ENCODE peak calls at places on chromosomes 6 and 20, in four cellular contexts. J is heart left ventricle, N is psoas muscle, A is transverse colon. V is an unnamed sample.

GRCh38 chr6:44058617-44059358 is 68.5 kb downstream of the MRPL14 start:
- DNase-seq in J (peak), A (peak), N (peak), V (peak)

GRCh38 chr6:144675231-144675861 is 390.2 kb downstream of the UTRN start:
- DNase-seq in A (peak), J (no peak), N (no peak), V (peak)

GRCh38 chr6:157542405-157542943 is 161.5 kb downstream of the ZDHHC14 start:
- DNase-seq in J (no peak), A (no peak), N (no peak), V (no peak)

GRCh38 chr6:28215425-28215824 is 9.7 kb upstream of the ZSCAN9 start:
- DNase-seq in J (no peak), A (peak), N (no peak), V (no peak)

GRCh38 chr6:53862517-53863457 is 68.0 kb downstream of the LRRC1 start:
- DNase-seq in J (no peak), N (no peak), A (no peak), V (peak)

GRCh38 chr6:25963426-25964123 is 973 bp downstream of the TRIM38 start:
- DNase-seq in J (no peak), N (no peak), A (no peak), V (no peak)

GRCh38 chr6:129340983-129341382 is 369.0 kb downstream of the ARHGAP18 start:
- DNase-seq in N (no peak), J (no peak), A (no peak), V (peak)

GRCh38 chr6:79280756-79281155 is 46.3 kb upstream of the HMGN3 start:
- DNase-seq in J (no peak), N (no peak), A (no peak), V (no peak)

GRCh38 chr6:3913958-3914337 is 64.8 kb downstream of the FAM50B start:
- DNase-seq in A (no peak), J (no peak), N (no peak), V (no peak)

GRCh38 chr20:57432480-57432873 is 41.3 kb downstream of the RBM38 start:
- DNase-seq in A (no peak), N (peak), J (no peak), V (no peak)

GRCh38 chr20:51541189-51542032 is 1.1 kb downstream of the NFATC2 start:
- DNase-seq in N (peak), A (peak), J (peak), V (peak)

GRCh38 chr20:50368813-50369224 is 141.4 kb upstream of the PTPN1 start:
- DNase-seq in N (no peak), J (no peak), A (no peak), V (peak)

GRCh38 chr6:12138936-12139335 is 126.8 kb downstream of the HIVEP1 start:
- DNase-seq in A (no peak), J (no peak), N (no peak), V (no peak)

GRCh38 chr6:38131527-38131965 is 312.0 kb downstream of the ZFAND3 start:
- DNase-seq in N (no peak), A (no peak), J (no peak), V (peak)

GRCh38 chr20:1569417-1569861 is 11.9 kb upstream of the SIRPD start:
- DNase-seq in A (no peak), J (no peak), N (no peak), V (peak)

GRCh38 chr20:61636531-61637116 is 384.6 kb downstream of the CDH4 start:
- DNase-seq in A (no peak), N (no peak), J (no peak), V (no peak)

GRCh38 chr6:7163661-7164071 is 55.9 kb downstream of the RREB1 start:
- DNase-seq in N (no peak), J (no peak), A (no peak), V (no peak)

GRCh38 chr6:46490425-46491200 is 636 bp downstream of the RCAN2 start:
- DNase-seq in J (no peak), N (peak), A (peak), V (no peak)

GRCh38 chr6:101578306-101578705 is 184.8 kb downstream of the GRIK2 start:
- DNase-seq in A (no peak), N (no peak), J (no peak), V (no peak)

GRCh38 chr6:36489426-36489825 is 46.6 kb downstream of the KCTD20 start:
- DNase-seq in A (no peak), J (no peak), N (no peak), V (no peak)

GRCh38 chr20:63863021-63863797 is 1.9 kb upstream of the TPD52L2 start:
- DNase-seq in N (no peak), J (no peak), A (no peak), V (no peak)

GRCh38 chr6:87487555-87487954 is 14.8 kb downstream of the SLC35A1 start:
- DNase-seq in A (no peak), N (no peak), J (no peak), V (peak)

GRCh38 chr20:48758206-48758820 is 69.5 kb downstream of the PREX1 start:
- DNase-seq in N (no peak), A (peak), J (no peak), V (no peak)

GRCh38 chr6:127118505-127119360 is at the start of gene RSPO3:
- DNase-seq in J (no peak), A (peak), N (peak), V (peak)

GRCh38 chr6:72363844-72364740 is 257.8 kb upstream of the KCNQ5 start:
- DNase-seq in A (no peak), J (no peak), N (no peak), V (peak)

GRCh38 chr6:51618563-51618962 is 468.9 kb downstream of the PKHD1 start:
- DNase-seq in N (no peak), A (no peak), J (no peak), V (no peak)

GRCh38 chr20:41058007-41058673 is 29.5 kb downstream of the TOP1 start:
- DNase-seq in N (no peak), A (no peak), J (no peak), V (peak)

GRCh38 chr20:4134861-4135379 is 119.6 kb upstream of the RNF24 start:
- DNase-seq in J (no peak), A (peak), N (no peak), V (no peak)

GRCh38 chr6:2522521-2522920 is 228.2 kb downstream of the MYLK4 start:
- DNase-seq in J (no peak), A (no peak), N (no peak), V (peak)

GRCh38 chr6:133198725-133199124 is 42.4 kb upstream of the EYA4 start:
- DNase-seq in A (no peak), N (no peak), J (no peak), V (no peak)

GRCh38 chr6:137823826-137824501 is 43.1 kb upstream of the TNFAIP3 start:
- DNase-seq in N (no peak), J (no peak), A (peak), V (peak)

GRCh38 chr6:90534337-90535025 is 52.4 kb downstream of the MAP3K7 start:
- DNase-seq in A (no peak), N (no peak), J (no peak), V (no peak)

GRCh38 chr6:149045404-149045803 is 272.1 kb upstream of the TAB2 start:
- DNase-seq in N (no peak), J (no peak), A (no peak), V (no peak)

GRCh38 chr6:141675957-141676356 is 456.8 kb upstream of the GJE1 start:
- DNase-seq in J (no peak), A (no peak), N (no peak), V (no peak)

GRCh38 chr6:4853782-4854511 is 77.7 kb downstream of the CDYL start:
- DNase-seq in J (no peak), N (no peak), A (no peak), V (peak)

DNA sequence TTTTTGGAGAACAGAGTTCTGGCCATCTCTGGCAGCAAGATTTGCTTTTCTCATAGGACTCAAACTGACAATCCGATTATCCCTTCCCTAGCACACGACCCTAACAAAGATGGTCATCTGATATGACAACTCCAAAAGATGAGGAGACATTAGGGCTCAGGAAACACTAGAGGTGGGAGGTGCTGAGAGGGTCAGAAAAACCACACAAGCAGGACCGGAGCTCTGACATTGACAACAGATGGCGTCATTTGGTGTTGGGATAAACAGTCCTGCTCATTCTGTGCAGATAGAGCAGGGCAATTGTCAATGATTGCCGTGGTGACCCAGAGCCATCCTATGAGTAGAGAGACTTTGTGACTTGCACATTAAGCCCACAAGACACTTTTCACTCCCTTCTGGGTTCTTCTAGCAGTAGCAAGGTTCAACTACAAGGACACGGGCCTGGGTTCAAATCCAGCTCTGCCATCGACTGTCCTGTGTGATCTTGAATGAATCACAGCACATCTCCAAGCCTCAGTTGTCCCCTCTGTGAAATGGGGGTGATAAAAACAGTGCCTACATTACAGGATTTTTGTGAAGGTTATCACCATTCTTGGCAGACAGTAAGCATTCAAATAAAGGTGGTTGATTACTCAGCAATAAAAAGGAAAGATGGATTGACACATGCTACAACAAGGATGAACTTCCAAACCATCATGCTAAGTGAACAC is 6.4 kb upstream of the TGM2 start:
- DNase-seq in N (no peak), J (no peak), A (no peak), V (peak)
- TF ChIP-seq CTCF in N (no peak), J (no peak), A (no peak), V (no peak)

GRCh38 chr6:170186006-170186908 is 104.6 kb downstream of the DLL1 start:
- DNase-seq in J (no peak), N (no peak), A (no peak), V (no peak)
- H3K27ac ChIP-seq in J (no peak), N (no peak), A (no peak), V (no peak)

GRCh38 chr6:130365166-130366010 is 429 bp upstream of the TMEM200A start:
- DNase-seq in A (peak), J (peak), N (peak), V (peak)
- TF ChIP-seq CTCF in A (peak), J (peak), N (peak), V (peak)

GRCh38 chr20:53126185-53126584 is 154.0 kb downstream of the TSHZ2 start:
- DNase-seq in J (no peak), N (no peak), A (no peak), V (no peak)
- H3K27ac ChIP-seq in J (no peak), N (no peak), A (no peak), V (no peak)

GRCh38 chr6:160973856-160974255 is 17.7 kb upstream of the MAP3K4 start:
- DNase-seq in A (no peak), N (no peak), J (no peak), V (peak)
- TF ChIP-seq CTCF in A (no peak), N (no peak), J (no peak), V (no peak)

GRCh38 chr20:36808317-36809257 is 35.0 kb upstream of the DSN1 start:
- DNase-seq in A (peak), N (peak), J (peak), V (peak)
- H3K27ac ChIP-seq in A (peak), N (no peak), J (no peak), V (peak)

GRCh38 chr6:154408906-154409500 is 52.4 kb upstream of the IPCEF1 start:
- DNase-seq in J (no peak), N (no peak), A (peak), V (peak)
- TF ChIP-seq CTCF in J (peak), N (peak), A (peak), V (peak)

GRCh38 chr6:42405025-42405424 is 46.7 kb downstream of the TRERF1 start:
- DNase-seq in N (no peak), A (no peak), J (no peak), V (peak)
- H3K27ac ChIP-seq in N (peak), A (peak), J (peak), V (peak)

GRCh38 chr6:169950558-169950957 is 199.1 kb downstream of the ERMARD start:
- DNase-seq in A (no peak), N (no peak), J (no peak), V (no peak)
- TF ChIP-seq CTCF in A (peak), N (peak), J (peak), V (no peak)

GRCh38 chr20:19750907-19751636 is 7.0 kb upstream of the RIN2 start:
- DNase-seq in A (peak), J (no peak), N (no peak), V (no peak)
- H3K27ac ChIP-seq in A (peak), J (no peak), N (no peak), V (no peak)